ENCODE peak calls at places on chromosomes 3 and 15, in seven cellular contexts. K, Y, X, W, M, S and T are unnamed samples.

GRCh38 chr3:55320928-55321327 is 166.2 kb downstream of the WNT5A start:
- DNase-seq in S (no peak), Y (no peak), M (no peak), K (no peak), X (no peak), W (no peak), T (no peak)

GRCh38 chr3:37210230-37210629 is 35.8 kb upstream of the LRRFIP2 start:
- DNase-seq in X (no peak), W (no peak), K (no peak), M (no peak), S (no peak), Y (peak), T (no peak)

GRCh38 chr3:94076055-94076454 is 13.2 kb downstream of the NSUN3 start:
- DNase-seq in W (no peak), S (no peak), Y (peak), M (no peak), X (peak), K (no peak), T (no peak)

GRCh38 chr3:9311265-9311664 is 51.6 kb upstream of the THUMPD3 start:
- DNase-seq in M (no peak), Y (no peak), K (no peak), S (no peak), X (no peak), W (no peak), T (no peak)

GRCh38 chr15:49255966-49256759 is 86.1 kb downstream of the GALK2 start:
- DNase-seq in M (no peak), Y (no peak), X (no peak), W (no peak), S (no peak), K (no peak), T (no peak)

GRCh38 chr15:67062365-67062985 is 2.9 kb upstream of the SMAD3 start:
- DNase-seq in X (no peak), Y (no peak), K (no peak), S (no peak), W (no peak), M (no peak), T (no peak)

GRCh38 chr15:92906038-92906437 is 5.9 kb downstream of the CHD2 start:
- DNase-seq in Y (no peak), S (no peak), K (no peak), M (no peak), X (no peak), W (no peak), T (no peak)

GRCh38 chr15:71746719-71747118 is 63.6 kb upstream of the NR2E3 start:
- DNase-seq in X (no peak), W (no peak), M (no peak), K (no peak), S (peak), Y (no peak), T (no peak)

GRCh38 chr15:42121021-42121420 is 26.7 kb upstream of the PLA2G4D start:
- DNase-seq in X (no peak), M (no peak), Y (no peak), W (no peak), K (peak), S (no peak), T (no peak)

GRCh38 chr3:103048371-103048722 is 613.5 kb downstream of the ZPLD1 start:
- DNase-seq in M (no peak), K (no peak), X (no peak), S (no peak), Y (peak), W (no peak), T (no peak)

GRCh38 chr3:110646496-110646895 is 425.1 kb upstream of the NECTIN3 start:
- DNase-seq in Y (peak), M (no peak), W (no peak), K (no peak), X (peak), S (no peak), T (no peak)

GRCh38 chr3:144384241-144384979 is 412.8 kb downstream of the DIPK2A start:
- DNase-seq in K (no peak), S (no peak), X (peak), W (no peak), Y (no peak), M (no peak), T (no peak)

GRCh38 chr3:85881833-85882393 is 923.1 kb downstream of the CADM2 start:
- DNase-seq in M (no peak), Y (no peak), X (no peak), K (no peak), S (no peak), W (no peak), T (no peak)

GRCh38 chr3:106332884-106333283 is 464.1 kb upstream of the CBLB start:
- DNase-seq in S (no peak), K (no peak), M (no peak), X (peak), Y (no peak), W (no peak), T (no peak)

GRCh38 chr3:119673875-119674274 is 3.3 kb downstream of the COX17 start:
- DNase-seq in W (no peak), M (no peak), Y (no peak), X (no peak), S (no peak), K (no peak), T (no peak)

GRCh38 chr3:149151843-149152242 is 22.4 kb downstream of the HPS3 start:
- DNase-seq in K (no peak), S (no peak), W (no peak), M (no peak), X (peak), Y (peak), T (no peak)

DNA sequence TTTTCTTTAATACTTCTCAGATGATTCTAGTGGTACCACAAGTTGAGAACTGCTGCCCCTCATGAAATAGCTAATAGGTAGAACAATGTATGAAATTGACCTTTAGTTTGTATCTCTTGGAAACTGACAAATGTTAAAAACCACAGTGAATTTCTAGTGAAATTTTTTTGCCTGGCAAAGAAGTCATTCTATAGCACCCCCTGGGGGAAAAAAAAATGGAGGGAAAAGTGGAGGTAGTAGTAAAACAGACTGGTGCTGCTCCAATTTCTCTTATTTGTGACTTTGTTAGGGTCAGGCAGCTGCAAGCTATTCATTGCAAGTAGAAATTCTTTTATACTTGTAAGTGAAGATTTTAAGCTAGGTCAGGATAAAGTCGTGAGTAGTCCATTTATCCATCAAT is 605.0 kb downstream of the NLGN1 start:
- DNase-seq in S (no peak), Y (no peak), X (peak), W (no peak), M (no peak), K (no peak), T (no peak)
- TF ChIP-seq CTCF in S (no peak), Y (peak), X (peak), W (no peak), M (no peak), K (no peak), T (no peak)

GRCh38 chr15:90607361-90607760 is 77.6 kb downstream of the CRTC3 start:
- DNase-seq in S (no peak), M (no peak), W (no peak), Y (no peak), K (no peak), X (no peak), T (no peak)

GRCh38 chr15:90606641-90607040 is 76.9 kb downstream of the CRTC3 start:
- DNase-seq in S (no peak), M (no peak), K (no peak), W (no peak), Y (no peak), X (no peak), T (no peak)

GRCh38 chr15:90600954-90601353 is 71.2 kb downstream of the CRTC3 start:
- DNase-seq in Y (no peak), M (no peak), W (no peak), X (no peak), S (no peak), K (no peak), T (no peak)

GRCh38 chr15:90599639-90600038 is 69.9 kb downstream of the CRTC3 start:
- DNase-seq in M (no peak), X (no peak), S (no peak), K (no peak), W (no peak), Y (no peak), T (no peak)

GRCh38 chr15:90603893-90604292 is 74.2 kb downstream of the CRTC3 start:
- DNase-seq in M (peak), X (peak), S (no peak), Y (peak), K (no peak), W (no peak), T (no peak)
- TF ChIP-seq CTCF in M (peak), X (peak), S (no peak), Y (peak), K (no peak), W (peak), T (peak)

GRCh38 chr3:172199850-172200369 is 160.5 kb downstream of the FNDC3B start:
- DNase-seq in W (no peak), K (no peak), Y (no peak), M (no peak), S (no peak), X (no peak), T (no peak)

GRCh38 chr3:172202797-172203196 is 163.4 kb downstream of the FNDC3B start:
- DNase-seq in W (no peak), M (no peak), X (no peak), K (no peak), Y (no peak), S (no peak), T (no peak)

GRCh38 chr3:172201136-172201989 is 162.0 kb downstream of the FNDC3B start:
- DNase-seq in W (no peak), S (no peak), M (peak), X (peak), Y (peak), K (peak), T (no peak)

GRCh38 chr3:172203522-172204258 is 164.3 kb downstream of the FNDC3B start:
- DNase-seq in X (no peak), K (no peak), W (no peak), Y (peak), M (peak), S (no peak), T (no peak)

DNA sequence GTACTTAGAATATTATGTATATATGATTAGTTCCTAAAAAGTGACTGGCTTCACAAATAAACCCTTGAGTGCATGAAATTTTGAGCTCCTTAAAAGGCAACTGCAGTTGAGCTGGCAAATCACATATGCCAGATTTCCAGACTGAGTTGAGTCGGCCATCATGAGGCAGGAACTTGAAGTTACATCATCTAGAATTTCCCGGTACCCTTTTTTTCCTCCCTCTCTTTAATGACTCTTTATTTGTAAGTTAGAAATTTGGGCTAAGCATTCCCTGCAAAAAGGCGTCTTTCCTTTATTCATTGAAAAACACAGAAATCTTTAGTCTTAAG is 162.6 kb downstream of the FNDC3B start:
- DNase-seq in K (no peak), S (no peak), X (peak), Y (peak), M (no peak), W (no peak), T (no peak)
- TF ChIP-seq CTCF in K (no peak), S (no peak), X (peak), Y (peak), M (no peak), W (no peak), T (no peak)

GRCh38 chr3:28799084-28799483 is 450.5 kb upstream of the AZI2 start:
- DNase-seq in K (no peak), W (no peak), X (peak), M (no peak), Y (peak), S (no peak), T (no peak)
- TF ChIP-seq CTCF in K (no peak), W (no peak), X (no peak), M (no peak), Y (peak), S (no peak), T (peak)

DNA sequence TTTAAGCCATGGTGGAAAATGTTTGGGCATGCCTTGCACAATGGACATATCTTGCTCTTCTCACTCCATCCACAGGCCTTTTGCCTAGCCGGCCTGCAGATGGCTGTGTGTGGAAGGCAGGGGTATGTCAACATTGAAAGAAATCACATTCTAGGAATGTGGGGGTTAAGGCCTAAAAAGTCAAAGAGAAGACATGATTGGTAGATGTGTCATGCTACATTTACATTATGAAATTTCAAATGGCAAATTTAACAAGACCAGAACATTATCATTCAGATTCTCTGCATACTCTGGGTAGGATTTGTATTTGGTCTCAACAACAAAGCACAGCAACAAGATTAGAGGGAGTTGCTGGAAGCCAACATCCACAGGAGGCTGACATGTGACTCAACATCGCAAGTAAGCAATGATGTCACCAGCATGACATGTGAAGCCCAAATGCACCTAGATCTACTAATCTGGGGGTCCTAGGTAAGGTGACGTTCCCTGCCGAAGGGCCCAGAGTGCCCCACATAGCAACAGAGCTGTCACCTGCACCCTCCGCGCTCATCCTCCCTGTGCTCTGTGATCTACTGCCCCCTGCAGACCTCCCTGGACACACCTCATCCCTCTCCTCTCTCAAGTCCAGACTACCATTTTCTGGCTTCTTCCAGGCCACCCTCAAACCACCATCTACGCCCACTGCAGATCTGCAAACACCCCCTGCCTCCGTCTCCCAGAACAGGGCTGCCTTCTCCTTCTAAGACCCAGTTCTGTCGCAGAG is 39.4 kb downstream of the CLDN18 start:
- DNase-seq in K (no peak), X (peak), Y (peak), S (no peak), W (no peak), M (no peak), T (no peak)
- TF ChIP-seq CTCF in K (no peak), X (peak), Y (no peak), S (no peak), W (no peak), M (no peak), T (peak)

GRCh38 chr3:11186318-11186692 is 32.0 kb downstream of the HRH1 start:
- DNase-seq in Y (no peak), W (no peak), X (no peak), M (no peak), S (no peak), K (no peak), T (no peak)
- TF ChIP-seq CTCF in Y (no peak), W (no peak), X (no peak), M (no peak), S (no peak), K (no peak), T (no peak)

GRCh38 chr15:74424901-74425528 is 8.7 kb downstream of the SEMA7A start:
- DNase-seq in W (no peak), S (no peak), X (no peak), K (no peak), M (no peak), Y (no peak), T (no peak)

GRCh38 chr15:74421302-74422245 is 12.2 kb downstream of the SEMA7A start:
- DNase-seq in Y (no peak), X (no peak), K (no peak), M (no peak), S (no peak), W (no peak), T (no peak)

GRCh38 chr15:74422370-74422722 is 11.4 kb downstream of the SEMA7A start:
- DNase-seq in S (no peak), X (no peak), W (no peak), Y (no peak), M (no peak), K (no peak), T (no peak)

GRCh38 chr15:74423443-74424257 is 10.1 kb downstream of the SEMA7A start:
- DNase-seq in S (peak), W (no peak), Y (no peak), K (no peak), M (no peak), X (no peak), T (no peak)

GRCh38 chr15:74422723-74423442 is 10.9 kb downstream of the SEMA7A start:
- DNase-seq in W (no peak), X (peak), K (no peak), S (peak), Y (peak), M (no peak), T (no peak)
- TF ChIP-seq CTCF in W (no peak), X (no peak), K (no peak), S (no peak), Y (no peak), M (no peak), T (no peak)

DNA sequence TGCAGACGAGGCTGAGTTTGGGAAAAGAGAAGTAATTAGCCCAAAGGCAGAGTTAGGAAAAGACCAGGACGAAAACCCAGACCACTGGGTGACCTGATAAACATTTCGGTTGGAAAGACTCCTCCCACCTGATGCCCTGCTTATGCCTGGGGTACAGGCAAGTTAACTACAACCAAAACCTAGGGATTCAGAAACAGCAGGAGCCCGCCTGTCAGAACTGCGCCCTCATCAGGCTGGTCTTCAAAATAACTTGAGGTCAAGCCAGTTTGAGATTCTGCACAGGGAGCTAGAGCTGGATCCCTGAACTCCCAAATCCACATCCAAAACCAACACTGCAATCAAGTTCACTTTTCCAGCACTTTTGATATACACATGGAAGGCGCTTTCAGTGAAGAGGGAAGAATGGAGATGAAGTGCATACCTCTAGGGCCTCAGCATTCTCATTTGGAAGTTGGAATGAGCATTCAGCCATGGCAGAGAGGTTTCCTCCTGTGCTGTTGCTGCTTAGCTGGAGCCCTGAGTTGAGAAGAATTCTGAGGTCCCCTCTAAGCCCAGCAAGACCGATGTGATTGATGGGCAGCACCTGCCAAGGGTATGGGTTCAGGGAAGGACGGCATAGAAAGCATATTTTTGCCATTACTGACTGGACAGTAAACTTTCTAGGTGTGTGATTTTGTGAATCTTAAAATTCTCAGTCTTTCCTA is 11.6 kb downstream of the TSEN2 start:
- DNase-seq in K (no peak), W (no peak), M (no peak), Y (no peak), S (no peak), X (no peak), T (no peak)
- TF ChIP-seq CTCF in K (no peak), W (no peak), M (no peak), Y (no peak), S (no peak), X (no peak), T (peak)